ENCODE peak calls at places on chromosomes 11 and 22, in nine cellular contexts. Q, C, E, D, A, S, I, P and O are unnamed samples.
A peak's percentile ranks its signal among the peaks of the same experiment; 100 is the strongest.

GRCh38 chr11:115234794-115235193 is 269.4 kb downstream of the CADM1 start:
- DNase-seq in S (peak; percentile 19), P (no peak), E (no peak), D (no peak), C (no peak), Q (no peak), A (no peak), I (no peak), O (no peak)

GRCh38 chr11:73227571-73228211 is 9.6 kb downstream of the P2RY2 start:
- DNase-seq in A (no peak), D (peak; percentile 11), E (peak; percentile 81), S (peak; percentile 94), P (no peak), C (no peak), I (peak; percentile 55), Q (peak; percentile 88), O (no peak)

GRCh38 chr11:7600205-7600775 is 73.0 kb downstream of the CYB5R2 start:
- DNase-seq in D (peak; percentile 52), P (peak; percentile 28), S (no peak), E (peak; percentile 99), A (no peak), C (peak; percentile 97), Q (no peak), I (peak; percentile 80), O (peak; percentile 84)

GRCh38 chr11:117823294-117823940 is 1.1 kb downstream of the FXYD2 start:
- DNase-seq in A (no peak), P (no peak), D (peak; percentile 21), C (peak; percentile 29), Q (no peak), I (peak; percentile 66), E (no peak), S (no peak), O (no peak)

GRCh38 chr22:46087816-46088277 is 62.5 kb upstream of the PPARA start:
- DNase-seq in A (peak; percentile 26), C (peak; percentile 96), P (peak; percentile 93), D (peak; percentile 96), E (peak; percentile 84), Q (peak; percentile 78), S (peak; percentile 52), I (peak; percentile 98), O (peak; percentile 96)

GRCh38 chr11:70002433-70002832 is 75.7 kb upstream of the ANO1 start:
- DNase-seq in E (no peak), S (no peak), A (no peak), D (no peak), P (no peak), Q (no peak), I (no peak), C (no peak), O (no peak)

GRCh38 chr22:50226224-50227165 is 18.3 kb downstream of the TUBGCP6 start:
- DNase-seq in P (no peak), S (no peak), D (no peak), C (no peak), I (no peak), A (no peak), E (no peak), Q (no peak), O (no peak)

GRCh38 chr11:113992459-113993105 is 17.7 kb downstream of the HTR3A start:
- DNase-seq in E (no peak), D (no peak), I (no peak), C (no peak), S (peak; percentile 53), A (peak; percentile 65), P (no peak), Q (no peak), O (no peak)

GRCh38 chr22:37633082-37633692 is 6.3 kb upstream of the SH3BP1 start:
- DNase-seq in I (no peak), C (peak; percentile 14), E (no peak), P (no peak), S (no peak), A (no peak), Q (no peak), D (no peak), O (no peak)

GRCh38 chr11:72589802-72590761 is 84.1 kb downstream of the PDE2A start:
- DNase-seq in D (no peak), E (no peak), S (peak; percentile 40), A (peak; percentile 76), I (no peak), Q (no peak), C (peak; percentile 27), P (no peak), O (no peak)

GRCh38 chr11:88280673-88281316 is 56.7 kb downstream of the CTSC start:
- DNase-seq in D (peak; percentile 50), C (peak; percentile 56), P (no peak), I (no peak), A (no peak), E (no peak), Q (no peak), S (peak; percentile 67), O (no peak)

GRCh38 chr11:75429902-75430691 is 2.9 kb downstream of the KLHL35 start:
- DNase-seq in E (peak; percentile 58), P (peak; percentile 44), A (no peak), D (peak; percentile 51), Q (peak; percentile 62), S (peak; percentile 62), I (peak; percentile 80), C (peak; percentile 81), O (no peak)

GRCh38 chr22:17234144-17234623 is 14.9 kb upstream of the ADA2 start:
- DNase-seq in I (no peak), Q (no peak), E (no peak), D (no peak), A (peak; percentile 13), P (no peak), C (peak; percentile 49), S (no peak), O (no peak)

GRCh38 chr11:30392221-30392784 is 69.4 kb downstream of the ARL14EP start:
- DNase-seq in A (peak; percentile 90), I (no peak), D (peak; percentile 50), E (peak; percentile 2), Q (no peak), S (peak; percentile 74), C (peak; percentile 37), P (no peak), O (no peak)

DNA sequence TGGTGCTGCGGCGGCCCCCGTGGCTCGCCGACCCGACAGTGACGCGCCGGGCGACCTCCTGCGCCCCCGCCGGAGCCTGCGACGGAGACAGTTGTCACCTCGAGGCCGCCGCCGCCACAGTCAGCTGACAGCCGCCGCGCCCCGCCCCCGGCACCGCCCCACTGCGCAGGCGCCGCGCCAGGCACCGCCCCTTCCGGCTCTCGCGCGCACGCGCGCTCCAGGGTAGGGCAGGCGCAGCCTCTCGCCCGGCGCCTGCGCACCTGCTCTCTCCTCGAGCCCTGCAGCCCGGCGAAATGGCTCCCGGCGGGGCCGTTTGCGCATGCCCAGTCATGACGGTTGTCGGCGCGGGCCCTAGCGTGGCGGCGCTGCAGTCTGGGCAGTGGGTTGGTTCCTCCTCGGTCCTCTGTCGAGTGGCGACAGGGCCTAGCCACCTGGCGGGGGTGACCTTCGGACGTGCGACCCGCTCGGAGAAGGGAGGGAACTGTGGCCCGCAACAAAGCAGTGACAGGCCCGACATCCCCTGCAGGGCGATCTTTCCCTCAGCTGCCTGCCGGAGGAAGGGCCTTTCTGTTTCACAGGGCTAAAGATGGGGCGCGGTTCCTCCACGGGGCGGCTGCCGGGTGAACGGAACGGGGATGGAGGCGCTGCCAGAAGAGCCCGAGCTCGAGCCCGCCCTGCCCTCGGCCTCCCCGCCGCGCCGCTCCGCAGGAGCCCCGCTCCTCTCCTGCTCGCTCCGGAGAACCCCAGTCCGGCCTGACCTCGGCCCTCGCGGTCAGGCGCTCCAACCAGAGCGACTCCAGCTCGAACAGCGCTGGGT is at the start of gene TOLLIP:
- DNase-seq in P (peak; percentile 90), A (peak; percentile 95), D (peak; percentile 96), C (peak; percentile 94), E (peak; percentile 84), Q (peak; percentile 95), I (peak; percentile 98), S (peak; percentile 93), O (peak; percentile 95)
- TF ChIP-seq CTCF in P (peak; percentile 28), A (peak; percentile 26), D (no peak), C (peak; percentile 18), E (no peak), Q (no peak), I (peak; percentile 29), S (no peak), O (no peak)

DNA sequence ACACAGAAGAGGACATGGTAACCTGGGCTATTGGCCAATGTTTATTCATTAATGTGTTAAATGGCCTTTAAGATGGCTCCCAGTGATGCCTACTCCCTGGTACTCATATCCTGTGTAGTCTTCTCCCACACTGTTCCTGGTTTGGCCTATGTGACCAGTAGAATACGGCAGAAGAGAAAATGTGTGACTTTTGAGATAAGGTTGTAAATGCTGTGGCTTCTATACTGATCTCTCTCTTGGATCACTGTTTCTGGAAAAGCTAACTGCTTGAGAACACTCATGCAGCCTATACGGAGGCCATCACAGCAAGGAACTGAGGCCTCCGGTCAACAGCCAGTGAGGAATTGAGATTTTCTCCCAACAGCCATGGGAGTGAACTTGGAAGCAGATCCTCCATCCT is 24.1 kb downstream of the MAML2 start:
- DNase-seq in I (no peak), P (no peak), S (no peak), C (no peak), A (no peak), Q (no peak), E (no peak), D (no peak), O (no peak)
- H3K36me3 ChIP-seq in I (no peaks in the 10 kb centered on the region), P (no peaks in the 10 kb centered on the region), S (no peaks in the 10 kb centered on the region), C (no peaks in the 10 kb centered on the region), A (peaks cover 8% of the 10 kb centered on the region), Q (no peaks in the 10 kb centered on the region), E (no peaks in the 10 kb centered on the region), D (no peaks in the 10 kb centered on the region), O (no peaks in the 10 kb centered on the region)

GRCh38 chr11:794766-795637 is 3.1 kb downstream of the SLC25A22 start:
- DNase-seq in A (peak; percentile 60), S (peak; percentile 45), P (no peak), I (no peak), C (no peak), Q (peak; percentile 66), D (no peak), E (no peak), O (no peak)

GRCh38 chr11:792873-793272 is 3.0 kb upstream of the CEND1 start:
- DNase-seq in C (no peak), I (no peak), Q (no peak), P (no peak), D (no peak), E (no peak), A (no peak), S (no peak), O (no peak)

GRCh38 chr11:793556-793955 is 3.7 kb upstream of the CEND1 start:
- DNase-seq in C (no peak), A (no peak), D (no peak), I (no peak), Q (no peak), P (no peak), S (no peak), E (no peak), O (no peak)

GRCh38 chr11:792535-792821 is 2.6 kb upstream of the CEND1 start:
- DNase-seq in Q (no peak), A (no peak), D (no peak), C (no peak), E (no peak), I (no peak), P (no peak), S (no peak), O (no peak)

GRCh38 chr11:794013-794765 is 3.9 kb downstream of the SLC25A22 start:
- DNase-seq in E (no peak), S (no peak), P (no peak), I (no peak), D (no peak), C (no peak), Q (no peak), A (peak; percentile 78), O (no peak)
- H3K27ac ChIP-seq in E (no peak overlapping the region), S (no peak overlapping the region), P (no peak overlapping the region), I (no peak overlapping the region), D (no peak overlapping the region), C (no peak overlapping the region), Q (no peak overlapping the region), A (peak overlapping the region; percentile 84), O (no peak overlapping the region)

GRCh38 chr22:22371031-22371541 is 126.5 kb downstream of the VPREB1 start:
- DNase-seq in D (peak; percentile 31), P (no peak), E (no peak), Q (no peak), I (no peak), S (peak; percentile 41), A (peak; percentile 43), C (peak; percentile 2), O (no peak)
- TF ChIP-seq CTCF in D (no peak), P (no peak), E (no peak), Q (no peak), I (no peak), S (no peak), A (peak; percentile 63), C (no peak), O (no peak)